ENCODE peak calls at places on chromosomes 2 and 18, in six cellular contexts. One of them, this sample, is unnamed.
A peak's percentile ranks its signal among the peaks of the same experiment; 100 is the strongest.

GRCh38 chr2:105576440-105577241 is 168.1 kb upstream of the NCK2 start:
- DNase-seq in activated CD4-positive, alpha-beta T cell treated with anti-CD3 and anti-CD28 coated beads for 24 hours: no peak
- DNase-seq in stimulated activated CD8-positive, alpha-beta memory T cell treated with anti-CD3 and anti-CD28 coated beads, Interleukin-4, amount 100 ng/mL, for 1 hour: no peak
- DNase-seq in A172: peak; percentile 45
- DNase-seq in GM06990: no peak
- DNase-seq in foreskin fibroblast: peak; percentile 46
- DNase-seq in this sample: no peak

GRCh38 chr2:101125374-101125773 is 25.8 kb downstream of the TBC1D8 start:
- DNase-seq in activated CD4-positive, alpha-beta T cell treated with anti-CD3 and anti-CD28 coated beads for 24 hours: no peak
- DNase-seq in stimulated activated CD8-positive, alpha-beta memory T cell treated with anti-CD3 and anti-CD28 coated beads, Interleukin-4, amount 100 ng/mL, for 1 hour: no peak
- DNase-seq in A172: peak; percentile 34
- DNase-seq in GM06990: no peak
- DNase-seq in foreskin fibroblast: no peak
- DNase-seq in this sample: peak; percentile 49

GRCh38 chr2:188788621-188789020 is 185.6 kb upstream of the COL3A1 start:
- DNase-seq in activated CD4-positive, alpha-beta T cell treated with anti-CD3 and anti-CD28 coated beads for 24 hours: no peak
- DNase-seq in stimulated activated CD8-positive, alpha-beta memory T cell treated with anti-CD3 and anti-CD28 coated beads, Interleukin-4, amount 100 ng/mL, for 1 hour: no peak
- DNase-seq in A172: peak; percentile 75
- DNase-seq in GM06990: no peak
- DNase-seq in foreskin fibroblast: peak; percentile 92
- DNase-seq in this sample: no peak

GRCh38 chr2:238632181-238633060 is 205.7 kb downstream of the ASB1 start:
- DNase-seq in activated CD4-positive, alpha-beta T cell treated with anti-CD3 and anti-CD28 coated beads for 24 hours: no peak
- DNase-seq in stimulated activated CD8-positive, alpha-beta memory T cell treated with anti-CD3 and anti-CD28 coated beads, Interleukin-4, amount 100 ng/mL, for 1 hour: no peak
- DNase-seq in A172: no peak
- DNase-seq in GM06990: no peak
- DNase-seq in foreskin fibroblast: no peak
- DNase-seq in this sample: no peak

GRCh38 chr2:80971-81736 is 34.8 kb upstream of the FAM110C start:
- DNase-seq in activated CD4-positive, alpha-beta T cell treated with anti-CD3 and anti-CD28 coated beads for 24 hours: no peak
- DNase-seq in stimulated activated CD8-positive, alpha-beta memory T cell treated with anti-CD3 and anti-CD28 coated beads, Interleukin-4, amount 100 ng/mL, for 1 hour: no peak
- DNase-seq in A172: no peak
- DNase-seq in GM06990: no peak
- DNase-seq in foreskin fibroblast: no peak
- DNase-seq in this sample: no peak

GRCh38 chr2:128425216-128425615 is 106.5 kb upstream of the HS6ST1 start:
- DNase-seq in activated CD4-positive, alpha-beta T cell treated with anti-CD3 and anti-CD28 coated beads for 24 hours: no peak
- DNase-seq in stimulated activated CD8-positive, alpha-beta memory T cell treated with anti-CD3 and anti-CD28 coated beads, Interleukin-4, amount 100 ng/mL, for 1 hour: no peak
- DNase-seq in A172: no peak
- DNase-seq in GM06990: no peak
- DNase-seq in foreskin fibroblast: no peak
- DNase-seq in this sample: no peak

GRCh38 chr18:45014047-45014501 is 333.4 kb downstream of the SETBP1 start:
- DNase-seq in activated CD4-positive, alpha-beta T cell treated with anti-CD3 and anti-CD28 coated beads for 24 hours: no peak
- DNase-seq in stimulated activated CD8-positive, alpha-beta memory T cell treated with anti-CD3 and anti-CD28 coated beads, Interleukin-4, amount 100 ng/mL, for 1 hour: no peak
- DNase-seq in A172: peak; percentile 65
- DNase-seq in GM06990: no peak
- DNase-seq in foreskin fibroblast: peak; percentile 94
- DNase-seq in this sample: no peak

GRCh38 chr2:189576361-189576760 is 4.2 kb downstream of the SLC40A1 start:
- DNase-seq in activated CD4-positive, alpha-beta T cell treated with anti-CD3 and anti-CD28 coated beads for 24 hours: no peak
- DNase-seq in stimulated activated CD8-positive, alpha-beta memory T cell treated with anti-CD3 and anti-CD28 coated beads, Interleukin-4, amount 100 ng/mL, for 1 hour: no peak
- DNase-seq in A172: no peak
- DNase-seq in GM06990: no peak
- DNase-seq in foreskin fibroblast: no peak
- DNase-seq in this sample: no peak

GRCh38 chr2:160735696-160736095 is 242.1 kb upstream of the RBMS1 start:
- DNase-seq in activated CD4-positive, alpha-beta T cell treated with anti-CD3 and anti-CD28 coated beads for 24 hours: no peak
- DNase-seq in stimulated activated CD8-positive, alpha-beta memory T cell treated with anti-CD3 and anti-CD28 coated beads, Interleukin-4, amount 100 ng/mL, for 1 hour: no peak
- DNase-seq in A172: no peak
- DNase-seq in GM06990: no peak
- DNase-seq in foreskin fibroblast: no peak
- DNase-seq in this sample: no peak

GRCh38 chr18:21682276-21683051 is 22.1 kb downstream of the ABHD3 start:
- DNase-seq in activated CD4-positive, alpha-beta T cell treated with anti-CD3 and anti-CD28 coated beads for 24 hours: no peak
- DNase-seq in stimulated activated CD8-positive, alpha-beta memory T cell treated with anti-CD3 and anti-CD28 coated beads, Interleukin-4, amount 100 ng/mL, for 1 hour: no peak
- DNase-seq in A172: no peak
- DNase-seq in GM06990: peak; percentile 61
- DNase-seq in foreskin fibroblast: peak; percentile 79
- DNase-seq in this sample: peak; percentile 77

GRCh38 chr2:98815795-98816194 is 84.9 kb upstream of the MGAT4A start:
- DNase-seq in activated CD4-positive, alpha-beta T cell treated with anti-CD3 and anti-CD28 coated beads for 24 hours: no peak
- DNase-seq in stimulated activated CD8-positive, alpha-beta memory T cell treated with anti-CD3 and anti-CD28 coated beads, Interleukin-4, amount 100 ng/mL, for 1 hour: no peak
- DNase-seq in A172: no peak
- DNase-seq in GM06990: no peak
- DNase-seq in foreskin fibroblast: no peak
- DNase-seq in this sample: no peak

GRCh38 chr2:98913916-98914712 is 21.9 kb downstream of the CRACDL start:
- DNase-seq in activated CD4-positive, alpha-beta T cell treated with anti-CD3 and anti-CD28 coated beads for 24 hours: no peak
- DNase-seq in stimulated activated CD8-positive, alpha-beta memory T cell treated with anti-CD3 and anti-CD28 coated beads, Interleukin-4, amount 100 ng/mL, for 1 hour: no peak
- DNase-seq in A172: peak; percentile 21
- DNase-seq in GM06990: no peak
- DNase-seq in foreskin fibroblast: peak; percentile 20
- DNase-seq in this sample: no peak

GRCh38 chr2:109208071-109208950 is 79.3 kb downstream of the SH3RF3 start:
- DNase-seq in activated CD4-positive, alpha-beta T cell treated with anti-CD3 and anti-CD28 coated beads for 24 hours: no peak
- DNase-seq in stimulated activated CD8-positive, alpha-beta memory T cell treated with anti-CD3 and anti-CD28 coated beads, Interleukin-4, amount 100 ng/mL, for 1 hour: no peak
- DNase-seq in A172: no peak
- DNase-seq in GM06990: no peak
- DNase-seq in foreskin fibroblast: peak; percentile 89
- DNase-seq in this sample: no peak

GRCh38 chr2:101806123-101806522 is 108.6 kb downstream of the MAP4K4 start:
- DNase-seq in activated CD4-positive, alpha-beta T cell treated with anti-CD3 and anti-CD28 coated beads for 24 hours: no peak
- DNase-seq in stimulated activated CD8-positive, alpha-beta memory T cell treated with anti-CD3 and anti-CD28 coated beads, Interleukin-4, amount 100 ng/mL, for 1 hour: no peak
- DNase-seq in A172: peak; percentile 82
- DNase-seq in GM06990: no peak
- DNase-seq in foreskin fibroblast: peak; percentile 67
- DNase-seq in this sample: no peak

GRCh38 chr18:45793295-45793965 is 32.0 kb upstream of the SIGLEC15 start:
- DNase-seq in activated CD4-positive, alpha-beta T cell treated with anti-CD3 and anti-CD28 coated beads for 24 hours: no peak
- DNase-seq in stimulated activated CD8-positive, alpha-beta memory T cell treated with anti-CD3 and anti-CD28 coated beads, Interleukin-4, amount 100 ng/mL, for 1 hour: no peak
- DNase-seq in A172: peak; percentile 89
- DNase-seq in GM06990: no peak
- DNase-seq in foreskin fibroblast: peak; percentile 98
- DNase-seq in this sample: no peak

GRCh38 chr18:45110577-45111506 is 430.2 kb downstream of the SETBP1 start:
- DNase-seq in activated CD4-positive, alpha-beta T cell treated with anti-CD3 and anti-CD28 coated beads for 24 hours: no peak
- DNase-seq in stimulated activated CD8-positive, alpha-beta memory T cell treated with anti-CD3 and anti-CD28 coated beads, Interleukin-4, amount 100 ng/mL, for 1 hour: no peak
- DNase-seq in A172: no peak
- DNase-seq in GM06990: no peak
- DNase-seq in foreskin fibroblast: peak; percentile 51
- DNase-seq in this sample: no peak

GRCh38 chr2:64325852-64326577 is 127.9 kb upstream of the LGALSL start:
- DNase-seq in activated CD4-positive, alpha-beta T cell treated with anti-CD3 and anti-CD28 coated beads for 24 hours: peak; percentile 18
- DNase-seq in stimulated activated CD8-positive, alpha-beta memory T cell treated with anti-CD3 and anti-CD28 coated beads, Interleukin-4, amount 100 ng/mL, for 1 hour: peak; percentile 19
- DNase-seq in A172: no peak
- DNase-seq in GM06990: peak; percentile 82
- DNase-seq in foreskin fibroblast: no peak
- DNase-seq in this sample: no peak

GRCh38 chr2:69836316-69836715 is 6.9 kb downstream of the GMCL1 start:
- DNase-seq in activated CD4-positive, alpha-beta T cell treated with anti-CD3 and anti-CD28 coated beads for 24 hours: no peak
- DNase-seq in stimulated activated CD8-positive, alpha-beta memory T cell treated with anti-CD3 and anti-CD28 coated beads, Interleukin-4, amount 100 ng/mL, for 1 hour: no peak
- DNase-seq in A172: no peak
- DNase-seq in GM06990: no peak
- DNase-seq in foreskin fibroblast: no peak
- DNase-seq in this sample: no peak